ENCODE peak calls at places on chromosomes 5 and 9, in four cellular contexts. V is PC-3, N is A549, A is thoracic aorta. H is an unnamed sample. For H3K4me1, the result is how much of the 10 kb centered on the place peaks cover.

GRCh38 chr9:655875-656274 is 185.6 kb upstream of the DMRT1 start:
- DNase-seq in V (no peak), N (no peak), A (no peak), H (no peak)

GRCh38 chr9:124003636-124004349 is 7.8 kb upstream of the LHX2 start:
- DNase-seq in V (no peak), N (no peak), A (no peak), H (no peak)

GRCh38 chr9:6852243-6852963 is 94.6 kb downstream of the KDM4C start:
- DNase-seq in V (peak), N (peak), A (no peak), H (no peak)

GRCh38 chr5:75009559-75010230 is 42.7 kb downstream of the GCNT4 start:
- DNase-seq in V (no peak), N (no peak), A (no peak), H (no peak)

GRCh38 chr5:31479706-31480105 is 52.2 kb downstream of the DROSHA start:
- DNase-seq in V (no peak), N (no peak), A (no peak), H (no peak)

GRCh38 chr5:150175536-150175935 is 9.0 kb downstream of the CDX1 start:
- DNase-seq in V (peak), N (peak), A (no peak), H (no peak)

GRCh38 chr5:151084363-151084762 is 3.5 kb upstream of the TNIP1 start:
- DNase-seq in V (peak), N (no peak), A (no peak), H (no peak)

GRCh38 chr5:95262933-95263660 is 21.8 kb downstream of the MCTP1 start:
- DNase-seq in V (no peak), N (no peak), A (no peak), H (no peak)

GRCh38 chr9:124342946-124343485 is 72.2 kb downstream of the PSMB7 start:
- DNase-seq in V (peak), N (peak), A (peak), H (peak)

GRCh38 chr5:156655732-156656131 is 194.4 kb upstream of the PPP1R2B start:
- DNase-seq in V (no peak), N (no peak), A (no peak), H (no peak)

GRCh38 chr9:23117621-23118020 is 671.0 kb downstream of the DMRTA1 start:
- DNase-seq in V (peak), N (no peak), A (no peak), H (no peak)

GRCh38 chr9:6525326-6526040 is 112.5 kb downstream of the UHRF2 start:
- DNase-seq in V (no peak), N (no peak), A (no peak), H (no peak)

GRCh38 chr9:128733256-128733655 is 9.3 kb upstream of the ZDHHC12 start:
- DNase-seq in V (peak), N (peak), A (no peak), H (peak)

GRCh38 chr9:98310752-98311392 is 55.4 kb upstream of the TBC1D2 start:
- DNase-seq in V (no peak), N (no peak), A (no peak), H (no peak)

GRCh38 chr5:170077526-170077925 is 28.2 kb upstream of the FOXI1 start:
- DNase-seq in V (no peak), N (no peak), A (no peak), H (no peak)

GRCh38 chr9:124350485-124351263 is 64.6 kb downstream of the PSMB7 start:
- DNase-seq in V (no peak), N (no peak), A (no peak), H (peak)

GRCh38 chr9:38620483-38621433 is at the start of gene ANKRD18A:
- DNase-seq in V (peak), N (peak), A (no peak), H (peak)

GRCh38 chr5:54702470-54702869 is 184.9 kb downstream of the SNX18 start:
- DNase-seq in V (no peak), N (no peak), A (no peak), H (no peak)

GRCh38 chr5:143311428-143311827 is 92.1 kb downstream of the NR3C1 start:
- DNase-seq in V (peak), N (no peak), A (no peak), H (no peak)

GRCh38 chr9:33823801-33824200 is 6.8 kb downstream of the UBE2R2 start:
- DNase-seq in V (no peak), N (no peak), A (no peak), H (no peak)

GRCh38 chr5:122458278-122458872 is 146.3 kb downstream of the SNCAIP start:
- DNase-seq in V (peak), N (peak), A (no peak), H (no peak)

GRCh38 chr9:17600962-17601593 is 22.2 kb downstream of the SH3GL2 start:
- DNase-seq in V (peak), N (no peak), A (no peak), H (no peak)

GRCh38 chr5:113161806-113162205 is 185.2 kb downstream of the DCP2 start:
- DNase-seq in V (no peak), N (no peak), A (no peak), H (no peak)

GRCh38 chr5:117143381-117143780 is 568.8 kb upstream of the SEMA6A start:
- DNase-seq in V (no peak), N (no peak), A (no peak), H (no peak)

GRCh38 chr9:74777136-74777879 is 110.4 kb downstream of the TRPM6 start:
- DNase-seq in V (peak), N (peak), A (peak), H (peak)

GRCh38 chr5:137758121-137758520 is 4.0 kb upstream of the HNRNPA0 start:
- DNase-seq in V (no peak), N (no peak), A (no peak), H (no peak)

GRCh38 chr9:136722969-136723356 is 10.6 kb downstream of the DIPK1B start:
- DNase-seq in V (peak), N (no peak), A (no peak), H (no peak)
- H3K4me1 ChIP-seq in V (under half), N (half or more), A (under half), H (under half)

DNA sequence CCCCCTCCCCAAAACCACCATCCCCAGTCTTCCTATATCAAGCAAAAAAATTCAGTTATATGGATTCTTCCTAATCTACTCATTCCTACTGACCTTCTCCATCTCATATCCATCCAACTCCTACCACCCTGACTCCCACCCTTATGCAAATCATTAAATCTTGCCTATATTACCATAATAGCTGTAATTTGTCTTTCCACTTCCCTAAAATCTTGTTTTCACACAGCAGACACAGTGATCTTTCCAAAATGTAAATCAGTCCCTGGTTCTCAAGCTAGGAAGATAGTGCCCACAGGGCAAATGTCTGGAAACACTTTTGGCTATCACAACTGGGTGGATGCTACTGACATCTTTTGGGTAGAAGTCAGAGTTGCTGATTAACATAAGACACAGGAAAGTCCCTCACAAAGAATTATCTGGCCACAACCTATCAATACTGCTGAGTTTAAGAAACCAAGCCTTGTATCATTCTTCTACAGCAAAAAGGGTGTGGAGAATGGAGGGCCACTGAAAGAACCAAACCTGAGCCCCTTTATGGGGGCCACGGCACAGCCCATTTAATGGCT is 1.4 kb downstream of the SRA1 start:
- DNase-seq in V (no peak), N (no peak), A (no peak), H (no peak)
- H3K4me1 ChIP-seq in V (under half), N (under half), A (under half), H (under half)

DNA sequence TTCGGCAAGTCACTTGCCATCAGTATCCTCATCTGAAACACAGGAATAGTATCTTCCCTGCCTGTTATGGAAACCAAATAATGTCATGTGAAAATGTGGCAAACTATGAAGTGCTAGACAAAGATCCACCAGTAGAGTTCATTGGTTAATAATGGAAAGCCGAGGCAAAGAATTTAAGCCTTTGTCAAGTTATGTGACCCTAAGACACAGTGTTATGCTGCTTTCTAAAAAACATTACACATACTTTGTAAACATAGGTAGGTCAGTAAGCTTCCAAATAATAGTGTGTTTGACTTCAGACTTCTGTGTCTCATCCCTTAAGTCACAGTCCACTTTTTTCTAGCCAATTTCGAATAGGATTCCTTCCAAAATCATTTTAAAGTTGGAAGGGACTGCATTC is 6.0 kb downstream of the PTAR1 start:
- DNase-seq in V (no peak), N (no peak), A (no peak), H (no peak)
- H3K4me1 ChIP-seq in V (under half), N (under half), A (under half), H (under half)

GRCh38 chr9:133351908-133352634 is 4.1 kb downstream of the RPL7A start:
- DNase-seq in V (peak), N (peak), A (no peak), H (no peak)

GRCh38 chr9:133354766-133355165 is 1.5 kb downstream of the SURF1 start:
- DNase-seq in V (no peak), N (no peak), A (no peak), H (no peak)

GRCh38 chr9:133353548-133353947 is 2.7 kb downstream of the SURF1 start:
- DNase-seq in V (no peak), N (no peak), A (no peak), H (no peak)

GRCh38 chr9:133351526-133351907 is 3.5 kb downstream of the RPL7A start:
- DNase-seq in V (peak), N (no peak), A (no peak), H (no peak)

GRCh38 chr9:133352635-133353340 is 3.5 kb downstream of the SURF1 start:
- DNase-seq in V (no peak), N (no peak), A (no peak), H (no peak)
- H3K4me1 ChIP-seq in V (under half), N (under half), A (under half), H (under half)

GRCh38 chr5:139663207-139663606 is 15.1 kb downstream of the CXXC5 start:
- DNase-seq in V (no peak), N (no peak), A (no peak), H (no peak)
- H3K4me1 ChIP-seq in V (under half), N (half or more), A (half or more), H (half or more)

DNA sequence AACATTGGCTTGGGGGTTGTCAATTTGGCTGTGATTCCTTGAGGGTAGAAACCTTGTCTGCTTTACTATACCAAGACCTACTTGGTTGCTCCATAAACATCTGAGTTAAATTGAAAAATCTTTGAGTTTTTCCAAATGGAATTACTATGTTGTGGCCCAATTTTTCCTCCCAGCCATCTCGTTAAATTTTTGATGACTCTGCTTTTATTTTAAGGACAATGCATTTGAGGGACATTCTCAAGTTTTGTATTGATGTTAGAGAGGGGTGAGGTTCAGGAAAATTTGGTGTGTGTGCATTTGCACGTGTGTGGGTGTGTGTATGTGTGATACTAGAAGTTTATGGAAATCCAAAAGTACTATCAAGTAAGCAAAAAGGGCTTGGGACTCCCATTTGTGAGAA is 491.4 kb upstream of the KLF4 start:
- DNase-seq in V (no peak), N (no peak), A (no peak), H (no peak)
- H3K4me1 ChIP-seq in V (under half), N (under half), A (under half), H (under half)